ENCODE peak calls at places on chromosomes 7 and 10, in nine cellular contexts. I is left ventricle myocardium inferior; R is ELR; P is RPMI7951; A is GM10248; U is Calu3; M is COR-L47; G is activated CD8-positive, alpha-beta memory T cell treated with anti-CD3 and anti-CD28 coated beads for 1 hour; N is HuH-7.5. E is an unnamed sample.

GRCh38 chr10:102602272-102603045 is 41.8 kb upstream of the TRIM8 start:
- DNase-seq in R (no peak), P (no peak), G (no peak), A (no peak), M (no peak), U (no peak), I (peak), N (no peak), E (no peak)

GRCh38 chr7:21782996-21783395 is 162.7 kb downstream of the CDCA7L start:
- DNase-seq in M (no peak), R (no peak), P (no peak), I (no peak), U (no peak), A (no peak), G (no peak), N (no peak), E (no peak)

GRCh38 chr10:124717911-124718734 is 26.1 kb downstream of the FAM53B start:
- DNase-seq in I (no peak), A (peak), P (no peak), U (peak), M (no peak), N (no peak), R (peak), G (peak), E (no peak)

GRCh38 chr7:74479961-74480829 is 26.5 kb downstream of the GTF2IRD1 start:
- DNase-seq in R (peak), A (peak), M (peak), N (no peak), G (no peak), U (no peak), I (peak), P (peak), E (peak)

GRCh38 chr10:1074748-1075358 is 18.7 kb downstream of the WDR37 start:
- DNase-seq in N (no peak), P (no peak), M (no peak), R (peak), A (no peak), G (no peak), I (no peak), U (no peak), E (peak)

GRCh38 chr10:71066600-71066999 is 145.8 kb upstream of the UNC5B start:
- DNase-seq in M (no peak), I (no peak), A (no peak), P (no peak), U (no peak), G (no peak), R (no peak), N (no peak), E (no peak)

GRCh38 chr7:123929107-123929506 is 4.1 kb downstream of the SPAM1 start:
- DNase-seq in I (no peak), R (no peak), N (no peak), G (no peak), M (no peak), P (no peak), A (no peak), U (peak), E (no peak)

GRCh38 chr10:47405829-47406547 is 21.9 kb upstream of the ZNF488 start:
- DNase-seq in I (no peak), A (no peak), N (no peak), R (no peak), P (no peak), G (no peak), U (peak), M (no peak), E (no peak)

GRCh38 chr10:75662715-75663114 is 231.3 kb downstream of the LRMDA start:
- DNase-seq in N (no peak), A (no peak), I (peak), P (no peak), R (no peak), M (no peak), U (no peak), G (no peak), E (no peak)

GRCh38 chr7:133829336-133829897 is 297.7 kb upstream of the LRGUK start:
- DNase-seq in M (no peak), U (no peak), P (peak), N (no peak), I (no peak), R (peak), G (no peak), A (no peak), E (no peak)

GRCh38 chr7:84025332-84025927 is 169.2 kb downstream of the SEMA3A start:
- DNase-seq in U (peak), N (no peak), R (peak), P (peak), A (no peak), I (no peak), M (no peak), G (no peak), E (no peak)

GRCh38 chr7:151736403-151736909 is 140.5 kb downstream of the PRKAG2 start:
- DNase-seq in A (no peak), N (peak), P (peak), U (peak), G (no peak), M (peak), I (peak), R (peak), E (peak)

GRCh38 chr10:70761031-70761601 is 24.1 kb downstream of the TBATA start:
- DNase-seq in P (no peak), U (no peak), I (no peak), N (no peak), A (no peak), R (peak), M (no peak), G (no peak), E (peak)

E was measured in cardiac muscle cell.